ENCODE peak calls at places on chromosomes 11 and 22, in four cellular contexts. N is K562, J is GM12878, E is HepG2. X is an unnamed sample.

GRCh38 chr11:111045408-111045806 is 200.1 kb upstream of the POU2AF2 start:
- DNase-seq in N (no peak), E (no peak), J (no peak), X (no peak)

GRCh38 chr11:96159968-96160367 is 183.0 kb downstream of the MAML2 start:
- DNase-seq in E (no peak), J (no peak), N (no peak), X (no peak)

GRCh38 chr11:61757213-61757862 is 4.9 kb downstream of the MYRF start:
- DNase-seq in J (no peak), N (no peak), E (no peak), X (no peak)

GRCh38 chr11:133618500-133618899 is 86.2 kb upstream of the OPCML start:
- DNase-seq in E (no peak), N (no peak), J (no peak), X (no peak)

GRCh38 chr11:45890886-45891550 is 5.6 kb downstream of the MAPK8IP1 start:
- DNase-seq in E (no peak), N (no peak), J (no peak), X (no peak)

GRCh38 chr11:92745186-92745585 is 224.3 kb upstream of the MTNR1B start:
- DNase-seq in N (no peak), E (no peak), J (no peak), X (no peak)

GRCh38 chr11:11155962-11156815 is 196.9 kb downstream of the CSNK2A3 start:
- DNase-seq in N (peak), E (no peak), J (no peak), X (peak)

GRCh38 chr11:36002196-36002595 is 58.3 kb downstream of the LDLRAD3 start:
- DNase-seq in N (no peak), J (no peak), E (no peak), X (no peak)

GRCh38 chr22:37171662-37172061 is 16.4 kb downstream of the C1QTNF6 start:
- DNase-seq in E (no peak), N (no peak), J (no peak), X (no peak)

GRCh38 chr11:2697871-2698270 is 1.9 kb downstream of the KCNQ1OT1 start:
- DNase-seq in E (no peak), J (no peak), N (no peak), X (no peak)

GRCh38 chr22:29226246-29226981 is 20.7 kb downstream of the EMID1 start:
- DNase-seq in E (no peak), N (no peak), J (no peak), X (no peak)

GRCh38 chr22:29233503-29233902 is 27.8 kb downstream of the EMID1 start:
- DNase-seq in E (no peak), J (no peak), N (no peak), X (no peak)

GRCh38 chr22:29231971-29232959 is 26.6 kb downstream of the EMID1 start:
- DNase-seq in E (peak), J (no peak), N (no peak), X (no peak)

GRCh38 chr22:29225422-29226090 is 19.9 kb downstream of the EMID1 start:
- DNase-seq in J (no peak), N (no peak), E (no peak), X (no peak)

GRCh38 chr22:29230916-29231875 is 25.5 kb downstream of the EMID1 start:
- DNase-seq in J (no peak), E (no peak), N (no peak), X (no peak)
- TF ChIP-seq FOXK2 in J (no peak), E (no peak), N (no peak), X (no peak)

GRCh38 chr11:130916238-130916855 is at the start of gene SNX19:
- DNase-seq in J (peak), N (peak), E (no peak), X (peak)
- TF ChIP-seq SP1 in J (no peak), N (no peak), E (no peak), X (no peak)

GRCh38 chr11:65961267-65962135 is at the start of gene SART1:
- DNase-seq in N (peak), E (peak), J (peak), X (peak)

GRCh38 chr11:65965986-65966762 is 4.6 kb downstream of the SART1 start:
- DNase-seq in J (no peak), E (no peak), N (no peak), X (no peak)

GRCh38 chr11:65962136-65962564 is 616 bp downstream of the SART1 start:
- DNase-seq in N (no peak), E (no peak), J (no peak), X (no peak)

GRCh38 chr11:65967329-65967934 is 5.9 kb downstream of the SART1 start:
- DNase-seq in J (no peak), E (no peak), N (no peak), X (no peak)

DNA sequence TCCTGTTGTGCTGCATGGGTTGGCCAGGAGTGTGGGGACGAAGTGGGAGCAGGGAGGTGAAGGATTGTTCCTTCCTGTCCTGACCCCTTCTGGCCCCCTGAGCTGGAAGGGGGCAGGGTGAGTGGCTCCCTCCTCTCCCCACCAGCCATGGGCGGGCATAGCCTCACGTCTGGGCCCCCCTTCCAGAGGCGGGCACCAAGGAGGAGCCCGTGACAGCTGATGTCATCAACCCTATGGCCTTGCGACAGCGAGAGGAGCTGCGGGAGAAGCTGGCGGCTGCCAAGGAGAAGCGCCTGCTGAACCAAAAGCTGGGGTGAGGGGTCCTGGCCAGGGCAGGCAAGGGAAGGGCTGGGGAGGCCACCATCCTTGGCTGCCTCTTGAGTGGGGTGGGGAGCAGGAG is 3.4 kb downstream of the SART1 start:
- DNase-seq in N (no peak), J (no peak), E (no peak), X (no peak)
- TF ChIP-seq FOXK2 in N (no peak), J (no peak), E (no peak), X (no peak)

DNA sequence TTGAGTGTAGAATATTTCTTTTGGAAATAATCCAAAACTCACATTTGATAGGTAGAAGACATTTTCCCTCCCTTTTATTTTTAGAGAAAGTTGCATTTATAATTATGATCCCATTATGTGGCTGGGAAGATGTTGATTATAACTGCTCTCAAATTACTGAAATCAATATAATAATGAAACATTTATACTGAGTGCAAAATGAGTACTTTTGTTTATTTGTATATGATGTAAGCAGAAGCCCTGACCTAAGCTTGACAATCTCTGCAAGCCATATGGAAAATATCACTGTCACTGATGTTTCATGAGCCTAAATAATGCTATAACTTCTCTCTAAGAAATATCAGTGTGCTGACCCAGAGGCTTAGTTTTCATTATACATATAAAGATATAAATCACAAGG is 99.1 kb downstream of the BBOX1 start:
- DNase-seq in J (no peak), E (no peak), N (no peak), X (no peak)
- TF ChIP-seq SP1 in J (no peak), E (no peak), N (no peak), X (no peak)

GRCh38 chr11:117002639-117003305 is 95.5 kb downstream of the SIK3 start:
- DNase-seq in J (no peak), N (no peak), E (no peak), X (no peak)
- TF ChIP-seq FOXK2 in J (no peak), N (no peak), E (no peak), X (no peak)

DNA sequence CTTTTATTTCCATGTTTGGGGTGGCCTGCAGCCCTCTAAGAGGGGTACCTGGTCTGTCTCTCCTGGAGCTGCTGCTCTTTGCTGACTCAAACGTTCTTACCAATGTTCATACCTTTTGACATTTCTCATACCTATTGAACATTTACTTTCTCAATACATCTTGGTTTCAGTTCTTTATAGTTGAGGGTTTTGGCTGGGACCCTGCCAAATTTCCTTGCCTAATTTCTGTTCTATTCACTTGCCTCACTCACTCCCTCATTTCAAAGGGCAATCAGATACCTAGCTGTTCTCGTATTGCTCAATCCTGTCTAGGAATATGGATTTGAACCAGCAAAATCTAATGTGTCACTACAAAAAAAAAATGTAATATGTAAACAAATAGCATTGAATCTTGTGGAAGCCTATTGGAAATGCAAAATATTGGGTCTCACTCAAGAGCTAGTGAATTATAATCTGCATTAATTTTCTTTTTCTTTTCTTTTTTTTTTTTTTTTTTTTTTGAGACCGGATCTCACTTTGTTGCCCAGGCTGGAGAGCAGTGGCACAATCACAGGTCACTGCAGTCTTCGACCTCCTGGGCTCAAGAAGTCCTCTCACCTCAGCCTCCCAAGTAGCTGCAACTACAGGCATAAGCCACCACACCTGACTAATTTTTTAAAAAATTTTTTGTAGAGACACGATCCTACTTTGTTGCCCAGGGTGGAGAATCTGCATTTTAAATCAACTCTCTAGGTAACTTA is 7.5 kb downstream of the OR6M1 start:
- DNase-seq in N (no peak), J (no peak), E (no peak), X (no peak)
- TF ChIP-seq SP1 in N (no peak), J (no peak), E (no peak), X (no peak)

GRCh38 chr11:12298610-12299009 is 78.8 kb upstream of the PARVA start:
- DNase-seq in N (no peak), E (no peak), J (no peak), X (no peak)
- TF ChIP-seq FOXK2 in N (no peak), E (no peak), J (no peak), X (no peak)

DNA sequence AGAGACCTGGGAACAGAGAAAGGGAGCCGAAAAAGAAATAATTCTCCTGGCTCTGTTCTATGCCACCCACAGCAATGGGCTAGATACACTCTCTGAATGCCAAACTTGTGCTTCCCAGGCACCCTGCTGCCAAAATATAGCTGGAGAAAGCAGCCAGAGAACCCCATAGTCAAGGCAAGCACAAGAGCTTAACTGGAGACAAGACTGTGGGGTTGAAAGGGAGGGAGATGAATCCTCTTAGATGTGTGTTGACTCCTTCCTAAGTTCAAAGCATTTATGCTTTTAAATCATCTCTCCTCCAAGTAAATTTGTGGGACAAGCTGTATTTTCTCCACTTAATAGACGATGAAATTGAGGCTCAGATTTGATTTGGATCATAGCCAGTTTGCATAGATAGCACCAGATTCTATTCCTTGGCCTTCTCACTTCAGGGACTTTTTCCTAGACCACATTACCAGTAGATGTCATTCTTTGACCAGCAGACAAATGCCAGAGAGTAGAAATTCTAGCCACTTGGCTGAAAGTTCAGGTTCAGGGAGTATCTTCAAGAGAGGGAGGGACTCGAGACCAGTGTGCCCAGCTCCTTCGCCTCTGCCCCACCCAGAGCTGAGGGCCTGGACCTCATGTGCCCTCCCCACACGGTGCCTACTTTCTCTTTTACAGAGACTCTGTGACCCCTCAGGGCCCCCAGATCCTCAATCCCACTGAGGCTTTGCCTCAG is 16.6 kb upstream of the ETS1 start:
- DNase-seq in J (peak), N (no peak), E (no peak), X (no peak)
- TF ChIP-seq SP1 in J (no peak), N (no peak), E (no peak), X (no peak)

DNA sequence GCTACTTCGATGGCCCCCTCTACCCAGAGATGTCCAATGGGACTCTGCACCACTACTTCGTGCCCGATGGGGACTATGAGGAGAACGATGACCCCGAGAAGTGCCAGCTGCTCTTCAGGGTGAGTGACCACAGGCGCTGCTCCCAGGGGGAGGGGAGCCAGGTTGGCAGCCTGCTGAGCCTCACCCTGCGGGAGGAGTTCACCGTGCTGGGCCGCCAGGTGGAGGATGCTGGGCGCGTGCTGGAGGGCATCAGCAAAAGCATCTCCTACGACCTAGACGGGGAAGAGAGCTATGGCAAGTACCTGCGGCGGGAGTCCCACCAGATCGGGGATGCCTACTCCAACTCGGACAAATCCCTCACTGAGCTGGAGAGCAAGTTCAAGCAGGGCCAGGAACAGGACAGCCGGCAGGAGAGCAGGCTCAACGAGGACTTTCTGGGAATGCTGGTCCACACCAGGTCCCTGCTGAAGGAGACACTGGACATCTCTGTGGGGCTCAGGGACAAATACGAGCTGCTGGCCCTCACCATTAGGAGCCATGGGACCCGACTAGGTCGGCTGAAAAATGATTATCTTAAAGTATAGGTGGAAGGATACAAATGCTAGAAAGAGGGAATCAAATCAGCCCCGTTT is 783 bp downstream of the FIBIN start:
- DNase-seq in E (no peak), J (no peak), N (no peak), X (no peak)
- TF ChIP-seq FOXK2 in E (no peak), J (no peak), N (no peak), X (no peak)

GRCh38 chr22:39237276-39238123 is 7.3 kb downstream of the PDGFB start:
- DNase-seq in J (no peak), E (no peak), N (no peak), X (no peak)

GRCh38 chr22:39238561-39238960 is 6.2 kb downstream of the PDGFB start:
- DNase-seq in N (no peak), J (no peak), E (no peak), X (no peak)

GRCh38 chr22:39238966-39239510 is 5.7 kb downstream of the PDGFB start:
- DNase-seq in J (no peak), N (no peak), E (no peak), X (no peak)

GRCh38 chr22:39236321-39237275 is 8.2 kb downstream of the PDGFB start:
- DNase-seq in E (no peak), N (no peak), J (peak), X (no peak)

DNA sequence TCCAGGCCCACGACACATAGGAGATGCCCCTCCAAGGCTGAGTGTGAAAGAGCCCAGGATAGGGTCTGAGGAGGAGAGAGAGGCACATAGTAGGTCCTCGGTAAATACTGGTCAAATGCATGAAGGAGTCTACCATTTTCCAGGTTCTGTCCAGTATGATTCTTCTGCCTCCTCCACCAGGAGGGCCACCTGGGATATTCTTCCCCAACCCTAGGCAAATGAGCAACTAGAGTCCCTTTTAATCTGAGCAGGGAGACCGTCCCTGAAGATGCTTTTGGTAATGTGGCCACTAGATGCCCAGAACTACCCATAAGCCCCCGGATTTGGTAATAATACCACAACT is 6.7 kb downstream of the PDGFB start:
- DNase-seq in J (no peak), N (no peak), E (no peak), X (no peak)
- TF ChIP-seq SP1 in J (no peak), N (no peak), E (no peak), X (no peak)